ENCODE peak calls at places on chromosome 15, in five cellular contexts. One of them, this sample, is unnamed.

GRCh38 chr15:51193526-51193925 is 98.8 kb upstream of the TNFAIP8L3 start:
- DNase-seq in HCT116: no peak
- DNase-seq in GM12878: no peak
- DNase-seq in HepG2: no peak
- DNase-seq in K562: no peak
- DNase-seq in this sample: no peak

GRCh38 chr15:26091184-26091583 is 228.1 kb upstream of the ATP10A start:
- DNase-seq in GM12878: no peak
- DNase-seq in HCT116: no peak
- DNase-seq in K562: peak
- DNase-seq in HepG2: no peak
- DNase-seq in this sample: no peak

GRCh38 chr15:81000144-81000625 is 538 bp upstream of the TLNRD1 start:
- DNase-seq in HCT116: no peak
- DNase-seq in K562: peak
- DNase-seq in GM12878: no peak
- DNase-seq in HepG2: peak
- DNase-seq in this sample: no peak

GRCh38 chr15:48946088-48946839 is 17.5 kb downstream of the SHC4 start:
- DNase-seq in K562: peak
- DNase-seq in HepG2: no peak
- DNase-seq in GM12878: no peak
- DNase-seq in HCT116: no peak
- DNase-seq in this sample: no peak

GRCh38 chr15:31842532-31843195 is 187.7 kb upstream of the CHRNA7 start:
- DNase-seq in HCT116: no peak
- DNase-seq in K562: no peak
- DNase-seq in GM12878: no peak
- DNase-seq in HepG2: no peak
- DNase-seq in this sample: no peak

GRCh38 chr15:33160054-33160453 is 34.5 kb downstream of the FMN1 start:
- DNase-seq in HepG2: no peak
- DNase-seq in GM12878: no peak
- DNase-seq in K562: no peak
- DNase-seq in HCT116: no peak
- DNase-seq in this sample: no peak

GRCh38 chr15:83118291-83118827 is 10.9 kb downstream of the TM6SF1 start:
- DNase-seq in HCT116: no peak
- DNase-seq in HepG2: no peak
- DNase-seq in K562: no peak
- DNase-seq in GM12878: no peak
- DNase-seq in this sample: no peak

GRCh38 chr15:67941643-67942315 is 101.9 kb upstream of the RNU6-1 start:
- DNase-seq in HepG2: peak
- DNase-seq in HCT116: no peak
- DNase-seq in GM12878: no peak
- DNase-seq in K562: no peak
- DNase-seq in this sample: no peak

GRCh38 chr15:62549345-62549970 is 384.4 kb upstream of the C2CD4B start:
- DNase-seq in K562: peak
- DNase-seq in HepG2: peak
- DNase-seq in GM12878: no peak
- DNase-seq in HCT116: peak
- DNase-seq in this sample: peak

DNA sequence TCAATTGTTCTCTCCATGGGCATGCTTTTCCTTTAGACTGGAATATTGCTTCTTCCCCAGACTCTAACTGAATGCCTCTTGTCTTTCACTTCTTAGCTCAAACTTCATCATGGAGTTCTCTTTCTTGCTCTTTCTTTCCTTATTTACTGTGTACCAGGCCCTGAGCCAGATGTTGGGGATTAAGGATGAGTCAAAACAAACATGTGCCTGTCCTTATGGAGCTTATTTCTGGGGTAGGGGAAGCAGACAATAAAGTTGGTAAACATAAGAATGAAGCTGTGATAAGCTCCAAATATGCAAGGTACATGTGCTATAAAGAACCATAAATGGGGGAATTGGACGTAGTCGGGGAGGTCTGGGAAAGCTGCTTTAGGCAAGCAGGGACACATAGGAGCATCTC is 145.8 kb downstream of the ALDH1A2 start:
- DNase-seq in K562: no peak
- DNase-seq in GM12878: no peak
- DNase-seq in HCT116: no peak
- DNase-seq in HepG2: no peak
- DNase-seq in this sample: no peak
- TF ChIP-seq YY1 in K562: no peak
- TF ChIP-seq YY1 in GM12878: no peak
- TF ChIP-seq YY1 in HCT116: no peak
- TF ChIP-seq YY1 in HepG2: no peak
- TF ChIP-seq YY1 in this sample: no peak

DNA sequence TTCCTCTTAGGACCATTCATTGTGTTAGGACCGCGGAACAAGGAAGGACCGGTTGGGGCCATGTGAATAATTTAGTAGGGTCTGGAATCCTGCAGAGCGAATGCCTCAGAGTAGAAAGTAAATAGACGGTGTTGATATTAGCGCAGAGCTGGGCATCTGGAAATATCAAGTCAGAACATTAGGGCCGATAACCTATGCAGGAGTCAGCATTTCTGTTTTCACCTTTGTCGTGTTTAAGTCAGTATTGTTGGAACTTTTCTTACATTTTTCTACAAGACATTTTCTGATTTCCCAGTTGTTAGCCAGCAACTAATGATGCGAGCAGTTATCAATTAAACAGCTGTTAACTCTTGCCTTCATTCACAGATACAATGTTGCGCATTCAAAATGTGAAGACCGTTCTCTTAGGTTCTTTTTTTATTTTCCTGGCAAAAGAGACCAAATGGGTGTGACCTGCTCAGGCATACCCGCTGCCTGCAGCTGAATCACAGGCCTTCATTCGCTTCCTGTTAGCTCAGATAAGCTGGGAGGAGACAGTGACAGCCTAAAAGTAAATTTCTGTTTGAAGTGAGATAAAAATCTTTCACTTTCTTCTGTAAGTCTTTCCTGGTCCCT is 964 bp upstream of the PKM start:
- DNase-seq in HCT116: no peak
- DNase-seq in K562: peak
- DNase-seq in GM12878: no peak
- DNase-seq in HepG2: peak
- DNase-seq in this sample: no peak
- TF ChIP-seq YY1 in HCT116: no peak
- TF ChIP-seq YY1 in K562: no peak
- TF ChIP-seq YY1 in GM12878: no peak
- TF ChIP-seq YY1 in HepG2: no peak
- TF ChIP-seq YY1 in this sample: no peak

GRCh38 chr15:36361351-36361870 is 218.0 kb upstream of the CDIN1 start:
- DNase-seq in HCT116: no peak
- DNase-seq in K562: no peak
- DNase-seq in HepG2: no peak
- DNase-seq in GM12878: no peak
- DNase-seq in this sample: no peak

GRCh38 chr15:36358094-36358961 is 221.1 kb upstream of the CDIN1 start:
- DNase-seq in HCT116: no peak
- DNase-seq in GM12878: no peak
- DNase-seq in HepG2: no peak
- DNase-seq in K562: no peak
- DNase-seq in this sample: no peak

GRCh38 chr15:36356978-36357582 is 222.3 kb upstream of the CDIN1 start:
- DNase-seq in HCT116: no peak
- DNase-seq in HepG2: no peak
- DNase-seq in K562: no peak
- DNase-seq in GM12878: no peak
- DNase-seq in this sample: no peak

GRCh38 chr15:36356511-36356910 is 222.9 kb upstream of the CDIN1 start:
- DNase-seq in GM12878: no peak
- DNase-seq in K562: no peak
- DNase-seq in HepG2: no peak
- DNase-seq in HCT116: no peak
- DNase-seq in this sample: no peak

DNA sequence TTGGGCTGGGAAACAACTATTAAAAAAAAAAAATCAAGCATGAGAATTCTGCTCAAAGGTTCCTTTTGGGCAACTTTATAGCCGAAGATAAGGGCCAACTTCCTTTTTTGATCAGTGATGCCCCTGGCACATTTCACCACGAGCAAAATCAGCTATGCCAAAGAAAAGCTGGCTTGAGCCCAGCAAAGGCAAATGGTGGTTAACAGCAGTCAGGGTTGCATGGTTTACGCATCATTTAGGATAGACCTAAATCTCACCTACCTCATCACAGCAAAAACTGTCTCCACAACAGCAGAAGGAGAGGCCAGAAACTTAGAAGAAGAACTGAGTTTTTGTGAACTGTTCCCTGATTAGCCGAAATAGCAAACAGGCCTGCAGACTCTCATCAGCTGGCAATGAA is 220.1 kb upstream of the CDIN1 start:
- DNase-seq in HepG2: no peak
- DNase-seq in HCT116: no peak
- DNase-seq in K562: no peak
- DNase-seq in GM12878: no peak
- DNase-seq in this sample: no peak
- TF ChIP-seq YY1 in HepG2: no peak
- TF ChIP-seq YY1 in HCT116: no peak
- TF ChIP-seq YY1 in K562: no peak
- TF ChIP-seq YY1 in GM12878: no peak
- TF ChIP-seq YY1 in this sample: no peak

GRCh38 chr15:55707985-55708384 is 35.0 kb downstream of the PRTG start:
- DNase-seq in HCT116: no peak
- DNase-seq in HepG2: no peak
- DNase-seq in K562: no peak
- DNase-seq in GM12878: no peak
- DNase-seq in this sample: no peak
- TF ChIP-seq YY1 in HCT116: no peak
- TF ChIP-seq YY1 in HepG2: no peak
- TF ChIP-seq YY1 in K562: no peak
- TF ChIP-seq YY1 in GM12878: no peak
- TF ChIP-seq YY1 in this sample: no peak

GRCh38 chr15:38069506-38069905 is 135.1 kb downstream of the TMCO5A start:
- DNase-seq in K562: no peak
- DNase-seq in HepG2: no peak
- DNase-seq in HCT116: no peak
- DNase-seq in GM12878: no peak
- DNase-seq in this sample: no peak
- TF ChIP-seq YY1 in K562: no peak
- TF ChIP-seq YY1 in HepG2: no peak
- TF ChIP-seq YY1 in HCT116: no peak
- TF ChIP-seq YY1 in GM12878: no peak
- TF ChIP-seq YY1 in this sample: no peak

DNA sequence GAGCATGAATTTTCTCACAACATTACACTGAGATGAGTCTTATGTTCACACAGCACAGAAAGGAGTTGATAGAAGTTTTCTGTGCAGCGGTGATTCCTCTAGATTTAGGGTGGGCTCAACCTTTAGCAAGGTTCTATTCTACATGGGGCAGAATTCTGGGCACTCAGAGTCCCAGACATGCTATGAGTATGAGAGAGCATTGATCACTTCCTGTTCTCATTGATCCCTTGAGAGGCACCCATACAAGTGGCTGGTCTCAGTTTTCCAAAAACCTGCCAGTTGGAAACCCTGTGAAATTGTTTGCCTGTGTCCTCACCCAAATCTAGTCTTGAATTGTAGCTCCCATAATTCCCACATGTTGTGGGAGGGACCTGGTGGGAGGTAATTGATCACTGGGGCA is 112.5 kb upstream of the NR2F2 start:
- DNase-seq in K562: no peak
- DNase-seq in HepG2: no peak
- DNase-seq in HCT116: no peak
- DNase-seq in GM12878: no peak
- DNase-seq in this sample: no peak
- TF ChIP-seq YY1 in K562: no peak
- TF ChIP-seq YY1 in HepG2: no peak
- TF ChIP-seq YY1 in HCT116: no peak
- TF ChIP-seq YY1 in GM12878: no peak
- TF ChIP-seq YY1 in this sample: no peak

GRCh38 chr15:22915866-22916515 is 64.2 kb downstream of the CYFIP1 start:
- DNase-seq in K562: no peak
- DNase-seq in HepG2: no peak
- DNase-seq in HCT116: no peak
- DNase-seq in GM12878: no peak
- DNase-seq in this sample: no peak
- TF ChIP-seq YY1 in K562: no peak
- TF ChIP-seq YY1 in HepG2: no peak
- TF ChIP-seq YY1 in HCT116: no peak
- TF ChIP-seq YY1 in GM12878: no peak
- TF ChIP-seq YY1 in this sample: no peak

This sample was measured in NT2/D1.